ENCODE peak calls at places on chromosomes 4 and X, in seven cellular contexts. H is K562, B is SK-N-SH, S is HepG2, A is GM12878, D is H1, N is HCT116. R is an unnamed sample.

GRCh38 chr4:20868108-20868507 is 167.8 kb downstream of the PACRGL start:
- DNase-seq in S (no peak), N (no peak), A (no peak), H (no peak), B (no peak), D (no peak), R (no peak)

GRCh38 chrX:54237014-54237413 is 54.0 kb upstream of the FAM120C start:
- DNase-seq in B (no peak), A (no peak), N (no peak), H (no peak), S (no peak), D (no peak), R (no peak)

GRCh38 chr4:31370866-31371465 is 650.8 kb downstream of the PCDH7 start:
- DNase-seq in N (peak; percentile 66), S (peak; percentile 37), B (peak; percentile 49), A (peak; percentile 4), H (peak; percentile 40), D (no peak), R (no peak)

GRCh38 chr4:139419388-139419914 is 34.5 kb upstream of the RAB33B start:
- DNase-seq in H (no peak), D (no peak), N (no peak), A (no peak), S (no peak), B (no peak), R (no peak)

GRCh38 chr4:136316961-136317360 is 1215.3 kb downstream of the PCDH18 start:
- DNase-seq in H (no peak), N (no peak), D (no peak), B (no peak), S (no peak), A (no peak), R (no peak)

GRCh38 chr4:172142331-172142738 is 329.1 kb downstream of the GALNTL6 start:
- DNase-seq in S (no peak), B (no peak), A (no peak), D (no peak), N (no peak), H (no peak), R (no peak)

GRCh38 chrX:38959736-38960534 is 158.7 kb downstream of the MID1IP1 start:
- DNase-seq in S (no peak), H (no peak), A (no peak), N (no peak), B (no peak), D (no peak), R (peak; percentile 46)

GRCh38 chr4:158410272-158410671 is 111.4 kb upstream of the RXFP1 start:
- DNase-seq in S (no peak), D (no peak), N (peak; percentile 3), A (no peak), H (no peak), B (no peak), R (peak; percentile 70)

GRCh38 chr4:80266267-80266901 is at the start of gene FGF5:
- DNase-seq in H (peak; percentile 84), S (no peak), D (peak; percentile 77), A (no peak), B (peak; percentile 83), N (no peak), R (no peak)

GRCh38 chr4:170391066-170391754 is 301.5 kb upstream of the AADAT start:
- DNase-seq in A (no peak), H (no peak), D (no peak), B (no peak), S (no peak), N (no peak), R (no peak)

GRCh38 chrX:135396109-135396508 is 25.6 kb upstream of the SMIM10L2A start:
- DNase-seq in S (no peak), B (no peak), D (no peak), N (no peak), A (no peak), H (no peak), R (peak; percentile 20)

GRCh38 chr4:79176351-79176750 is 149.5 kb downstream of the NAA11 start:
- DNase-seq in N (no peak), H (no peak), S (no peak), D (no peak), B (no peak), A (no peak), R (no peak)
- TF ChIP-seq JUND in N (no peak), H (no peak), S (no peak), D (no peak), B (no peak), A (no peak), R (no peak)

DNA sequence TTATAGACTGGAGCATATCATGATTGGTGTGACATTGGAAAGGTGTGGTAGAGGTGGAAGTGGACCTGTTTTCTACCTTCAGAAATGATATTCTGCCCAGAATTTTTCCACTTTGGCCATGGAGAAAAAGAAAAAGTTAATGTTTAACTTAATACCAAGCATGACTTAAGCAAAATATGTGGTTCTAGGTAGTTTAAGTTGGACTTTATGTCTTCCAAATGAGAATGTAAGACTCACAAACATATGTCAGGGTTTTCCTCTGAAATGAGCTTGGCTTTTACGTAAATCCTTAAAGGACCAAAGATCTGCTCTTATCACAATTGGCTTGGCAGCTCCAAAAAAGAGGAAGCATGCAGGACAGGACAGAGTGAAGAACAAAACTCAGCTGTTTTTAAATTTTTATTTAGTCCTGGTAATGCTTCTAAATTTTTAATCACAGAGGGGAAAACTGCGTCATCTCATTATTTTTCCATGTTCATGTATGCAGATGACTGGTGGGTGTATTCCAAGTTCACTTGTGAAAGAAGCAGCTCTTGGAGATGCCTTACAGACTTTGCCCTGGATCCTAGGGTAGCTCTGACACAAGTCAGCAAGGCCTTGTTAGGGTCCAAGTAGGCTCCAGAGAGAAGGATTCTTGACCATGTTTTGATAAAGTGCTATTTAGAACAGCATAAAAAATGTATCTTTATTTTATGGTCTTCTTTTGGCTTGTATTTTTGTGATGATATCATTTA is 98.2 kb downstream of the ANK2 start:
- DNase-seq in D (no peak), A (no peak), N (no peak), S (peak; percentile 76), B (no peak), H (no peak), R (no peak)
- TF ChIP-seq JUND in D (no peak), A (no peak), N (no peak), S (no peak), B (no peak), H (no peak), R (no peak)

GRCh38 chr4:40564815-40565505 is 64.7 kb downstream of the RBM47 start:
- DNase-seq in D (no peak), B (no peak), H (no peak), N (no peak), A (no peak), S (no peak), R (no peak)
- TF ChIP-seq JUND in D (no peak), B (no peak), H (no peak), N (no peak), A (no peak), S (no peak), R (no peak)

GRCh38 chr4:40475609-40476008 is 140.5 kb downstream of the CHRNA9 start:
- DNase-seq in A (no peak), N (no peak), B (no peak), H (no peak), S (peak; percentile 9), D (no peak), R (peak; percentile 4)
- TF ChIP-seq JUND in A (no peak), N (no peak), B (no peak), H (no peak), S (no peak), D (no peak), R (no peak)

GRCh38 chrX:12906392-12906791 is at the start of gene TLR8:
- DNase-seq in B (no peak), D (no peak), A (no peak), S (no peak), N (no peak), H (no peak), R (no peak)

GRCh38 chrX:12901486-12901885 is 4.9 kb upstream of the TLR8 start:
- DNase-seq in H (peak; percentile 75), S (peak; percentile 11), A (no peak), B (peak; percentile 70), D (peak; percentile 69), N (peak; percentile 36), R (peak; percentile 64)

GRCh38 chrX:12899506-12899905 is 6.9 kb upstream of the TLR8 start:
- DNase-seq in H (no peak), S (no peak), N (no peak), A (no peak), B (no peak), D (no peak), R (no peak)

GRCh38 chrX:12898073-12898472 is 8.3 kb upstream of the TLR8 start:
- DNase-seq in B (no peak), A (no peak), S (no peak), D (no peak), H (no peak), N (no peak), R (no peak)

DNA sequence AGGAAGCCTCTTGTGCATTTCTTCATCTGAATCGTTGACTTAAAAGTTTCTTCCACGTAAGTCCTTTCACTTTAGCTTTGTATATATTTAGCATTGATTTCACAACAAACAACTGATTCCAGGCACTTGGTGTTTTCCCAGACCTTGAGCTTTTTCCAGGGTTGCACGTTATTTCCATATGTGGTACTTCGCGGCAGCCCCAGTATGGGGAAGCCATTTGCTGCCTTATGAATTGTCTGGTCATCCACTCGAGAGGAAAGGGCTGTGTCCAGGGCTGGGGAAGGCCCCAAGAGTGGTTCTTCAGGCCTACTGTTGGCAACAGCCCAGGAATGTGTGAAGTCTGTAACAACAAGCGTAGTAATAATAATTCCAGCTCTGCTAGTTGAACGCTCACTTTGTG is 2.8 kb upstream of the TLR8 start:
- DNase-seq in D (no peak), A (no peak), S (no peak), N (no peak), B (no peak), H (no peak), R (no peak)
- TF ChIP-seq JUND in D (no peak), A (no peak), S (no peak), N (no peak), B (no peak), H (no peak), R (no peak)

DNA sequence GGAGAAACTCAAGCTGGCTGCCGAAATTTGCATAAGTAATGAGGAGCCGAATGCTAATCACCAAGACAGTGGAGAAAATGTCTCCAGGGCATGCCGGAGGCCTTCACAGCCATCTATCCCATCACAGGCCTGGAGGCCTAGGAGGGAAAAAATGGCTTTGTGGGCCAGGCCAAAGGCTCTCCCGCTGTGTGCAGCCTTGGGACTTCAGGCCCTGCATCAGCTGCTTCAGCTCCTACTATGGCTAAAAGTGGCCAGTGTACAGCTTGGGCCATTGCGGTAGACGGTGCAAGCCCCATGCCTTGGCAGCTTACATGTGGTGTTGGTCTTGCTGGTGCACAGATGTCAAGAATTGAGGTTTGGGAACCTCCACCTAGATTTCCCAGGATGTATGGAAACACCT is 162.6 kb upstream of the FAM47A start:
- DNase-seq in N (no peak), B (no peak), D (no peak), S (no peak), A (no peak), H (no peak), R (no peak)
- TF ChIP-seq JUND in N (no peak), B (no peak), D (no peak), S (no peak), A (no peak), H (no peak), R (no peak)